ENCODE peak calls at places on chromosomes 5 and 9, in five cellular contexts. J is SK-N-SH, X is GM23338, K is transverse colon, S is stomach. L is an unnamed sample.

GRCh38 chr5:76345582-76345981 is 57.5 kb upstream of the IQGAP2 start:
- DNase-seq in K (no peak), S (no peak), J (no peak), X (no peak), L (no peak)

GRCh38 chr9:34084562-34084961 is 35.9 kb upstream of the UBAP2 start:
- DNase-seq in J (no peak), S (no peak), X (no peak), K (peak), L (no peak)

GRCh38 chr5:9348296-9348996 is 197.4 kb downstream of the SEMA5A start:
- DNase-seq in J (peak), X (no peak), S (no peak), K (no peak), L (no peak)

GRCh38 chr5:144484124-144484897 is 313.6 kb downstream of the KCTD16 start:
- DNase-seq in S (no peak), X (no peak), J (no peak), K (no peak), L (no peak)

GRCh38 chr5:177141496-177141895 is 7.9 kb downstream of the NSD1 start:
- DNase-seq in K (no peak), S (no peak), J (no peak), X (no peak), L (no peak)

GRCh38 chr5:98605010-98605425 is 168.4 kb upstream of the RGMB start:
- DNase-seq in K (no peak), S (no peak), J (no peak), X (no peak), L (no peak)

GRCh38 chr5:55191165-55191564 is 18.2 kb upstream of the CDC20B start:
- DNase-seq in K (no peak), J (no peak), X (no peak), S (no peak), L (no peak)

GRCh38 chr9:136084191-136084944 is 10.7 kb downstream of the NACC2 start:
- DNase-seq in J (peak), S (no peak), K (no peak), X (no peak), L (no peak)

GRCh38 chr5:72539726-72540125 is 32.5 kb upstream of the ZNF366 start:
- DNase-seq in J (no peak), X (no peak), S (no peak), K (no peak), L (no peak)

GRCh38 chr5:10140195-10140973 is 109.3 kb downstream of the ATPSCKMT start:
- DNase-seq in J (peak), K (no peak), S (no peak), X (peak), L (no peak)

GRCh38 chr5:108371263-108371662 is 10.6 kb downstream of the FBXL17 start:
- DNase-seq in J (no peak), S (no peak), X (no peak), K (no peak), L (no peak)

GRCh38 chr5:20554001-20554400 is 566.0 kb upstream of the CDH18 start:
- DNase-seq in X (no peak), K (no peak), J (no peak), S (no peak), L (no peak)

GRCh38 chr5:54610197-54610898 is 92.8 kb downstream of the SNX18 start:
- DNase-seq in S (no peak), X (no peak), J (no peak), K (peak), L (no peak)

GRCh38 chr9:14806941-14807340 is 84.4 kb upstream of the CER1 start:
- DNase-seq in J (no peak), K (no peak), X (no peak), S (no peak), L (no peak)

GRCh38 chr9:134689320-134690181 is 47.9 kb downstream of the COL5A1 start:
- DNase-seq in K (peak), S (peak), J (peak), X (peak), L (peak)

GRCh38 chr5:149419532-149420485 is 40.7 kb upstream of the IL17B start:
- DNase-seq in S (no peak), K (no peak), X (no peak), J (no peak), L (no peak)

GRCh38 chr9:4864698-4865097 is 72.0 kb downstream of the RCL1 start:
- DNase-seq in S (no peak), X (peak), J (no peak), K (no peak), L (no peak)

GRCh38 chr5:76715734-76716455 is at the start of gene F2R:
- DNase-seq in J (peak), K (peak), S (peak), X (peak), L (no peak)

GRCh38 chr5:10701567-10702039 is 59.4 kb downstream of the DAP start:
- DNase-seq in J (peak), K (no peak), S (no peak), X (peak), L (no peak)

GRCh38 chr9:104144336-104144735 is 50.2 kb downstream of the SMC2 start:
- DNase-seq in J (no peak), X (no peak), S (no peak), K (no peak), L (no peak)

GRCh38 chr5:114210662-114211061 is 151.2 kb upstream of the KCNN2 start:
- DNase-seq in S (no peak), J (no peak), X (no peak), K (no peak), L (no peak)
- H3K4me3 ChIP-seq in S (no peak), J (no peak), X (no peak), K (no peak), L (no peak)

DNA sequence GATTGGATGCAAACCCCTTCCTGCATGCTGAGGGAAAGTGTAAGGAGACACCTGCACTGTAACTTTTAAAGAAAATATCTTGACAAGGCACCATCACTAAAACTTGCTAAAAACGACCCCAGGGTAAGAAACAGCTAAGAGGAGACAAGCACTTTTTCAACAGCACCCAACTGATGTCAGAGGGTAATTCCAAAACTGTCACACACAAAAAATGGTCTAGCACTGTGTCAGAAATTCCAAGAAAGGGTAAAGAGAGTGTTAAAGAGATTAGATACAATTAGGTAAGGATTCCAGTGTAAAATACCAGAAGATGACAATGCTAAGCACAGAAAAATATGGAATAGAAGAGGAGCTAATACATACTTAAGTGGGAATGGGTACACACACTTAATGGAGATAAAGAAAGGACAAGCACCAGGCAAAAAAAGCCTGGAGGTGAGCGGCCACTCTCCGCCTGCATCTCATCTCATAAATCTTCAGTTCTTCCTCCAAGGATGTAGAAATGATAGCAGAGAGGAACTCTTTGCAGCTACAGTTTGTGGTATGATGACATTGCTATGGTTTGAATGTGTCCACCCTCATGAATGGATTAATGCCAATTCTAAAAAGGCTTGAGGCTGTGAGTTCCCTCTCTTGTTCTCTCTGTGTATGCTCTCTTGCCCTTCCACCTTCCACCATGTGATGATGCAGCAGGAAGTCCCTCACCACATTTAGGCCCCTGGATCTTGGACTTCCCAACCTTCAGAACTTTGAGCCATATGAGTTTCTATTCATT is 126.6 kb downstream of the SPOCK1 start:
- DNase-seq in X (no peak), J (no peak), S (no peak), K (no peak), L (no peak)
- TF ChIP-seq POLR2AphosphoS5 in X (no peak), J (no peak), S (no peak), K (no peak), L (no peak)

GRCh38 chr5:13218518-13218917 is 726.0 kb downstream of the DNAH5 start:
- DNase-seq in X (peak), K (no peak), J (no peak), S (no peak), L (no peak)
- TF ChIP-seq CTCF in X (peak), K (no peak), J (peak), S (no peak), L (no peak)

DNA sequence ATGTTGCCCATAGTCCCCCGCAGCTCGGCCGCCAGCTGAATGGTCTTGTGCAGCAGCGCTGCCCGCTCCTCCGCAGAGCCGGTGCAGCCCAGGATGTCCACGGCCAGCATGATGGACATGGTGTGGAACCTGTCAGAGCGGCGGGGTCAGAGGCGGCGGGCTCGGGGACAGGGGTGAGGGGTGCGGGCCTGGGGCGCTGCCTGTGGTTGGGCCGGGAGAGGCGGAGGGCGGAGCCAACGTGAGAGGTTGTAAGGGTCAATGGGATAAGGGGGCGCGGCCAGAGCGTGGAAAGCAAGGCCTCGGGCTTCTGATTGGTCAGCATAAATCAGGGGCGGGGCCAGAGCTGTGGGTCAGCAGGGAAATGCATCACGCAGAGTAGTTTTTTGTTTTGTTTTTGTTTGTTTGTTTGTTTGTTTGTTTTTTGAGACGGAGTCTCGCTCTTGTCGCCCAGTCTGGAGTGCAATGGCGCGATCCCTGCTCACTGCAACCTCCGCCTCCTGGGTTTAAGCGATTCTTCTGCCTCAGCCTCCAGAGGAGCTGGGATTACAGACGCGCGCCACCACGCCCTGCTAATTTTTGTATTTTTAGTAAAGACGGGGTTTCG is 6.8 kb upstream of the TOR2A start:
- DNase-seq in X (peak), K (peak), S (peak), J (peak), L (no peak)
- H3K4me3 ChIP-seq in X (peak), K (no peak), S (peak), J (no peak), L (peak)

GRCh38 chr5:122078116-122078865 is at the start of gene LOX:
- DNase-seq in J (peak), K (peak), S (peak), X (peak), L (peak)
- TF ChIP-seq POLR2AphosphoS5 in J (peak), K (no peak), S (peak), X (no peak), L (peak)

GRCh38 chr5:159207616-159208507 is 1.5 kb downstream of the RNF145 start:
- DNase-seq in X (peak), J (peak), S (peak), K (peak), L (peak)
- TF ChIP-seq CTCF in X (no peak), J (no peak), S (no peak), K (no peak), L (no peak)